ENCODE peak calls at places on chromosomes 5 and 9, in four cellular contexts. V is A549; I is heart right ventricle; Q is effector memory CD4-positive, alpha-beta T cell. G is an unnamed sample.

GRCh38 chr9:655875-656274 is 185.6 kb upstream of the DMRT1 start:
- DNase-seq in V (no peak), I (peak; percentile 93), Q (no peak), G (no peak)

GRCh38 chr9:124399323-124399962 is 15.8 kb downstream of the PSMB7 start:
- DNase-seq in V (no peak), I (peak; percentile 33), Q (no peak), G (no peak)

GRCh38 chr9:519579-519978 is 304.9 kb downstream of the DOCK8 start:
- DNase-seq in V (no peak), I (no peak), Q (no peak), G (no peak)

GRCh38 chr5:74503-75109 is 17.4 kb upstream of the PLEKHG4B start:
- DNase-seq in V (no peak), I (no peak), Q (no peak), G (no peak)

GRCh38 chr9:81562221-81563019 is 126.9 kb downstream of the TLE1 start:
- DNase-seq in V (peak; percentile 51), I (peak; percentile 63), Q (no peak), G (no peak)

GRCh38 chr5:32843532-32843895 is 132.4 kb downstream of the NPR3 start:
- DNase-seq in V (no peak), I (no peak), Q (no peak), G (no peak)

GRCh38 chr5:138713247-138713646 is 40.0 kb upstream of the CTNNA1 start:
- DNase-seq in V (no peak), I (no peak), Q (no peak), G (no peak)

GRCh38 chr5:126178521-126178920 is 244.7 kb upstream of the GRAMD2B start:
- DNase-seq in V (no peak), I (peak; percentile 42), Q (no peak), G (no peak)

GRCh38 chr5:41877408-41877807 is 7.2 kb upstream of the OXCT1 start:
- DNase-seq in V (no peak), I (no peak), Q (no peak), G (no peak)

GRCh38 chr5:166957763-166958162 is 1333.7 kb upstream of the WWC1 start:
- DNase-seq in V (no peak), I (no peak), Q (no peak), G (no peak)

GRCh38 chr5:149224282-149224681 is 47.4 kb upstream of the AFAP1L1 start:
- DNase-seq in V (no peak), I (peak; percentile 71), Q (no peak), G (no peak)

GRCh38 chr5:172187118-172188032 is 649 bp downstream of the STK10 start:
- DNase-seq in V (peak; percentile 58), I (peak; percentile 70), Q (peak; percentile 72), G (peak; percentile 53)

GRCh38 chr5:111389390-111390082 is 122.8 kb downstream of the STARD4 start:
- DNase-seq in V (peak; percentile 2), I (no peak), Q (no peak), G (no peak)

GRCh38 chr5:96807099-96807654 is 568 bp downstream of the ERAP1 start:
- DNase-seq in V (peak; percentile 70), I (peak; percentile 82), Q (no peak), G (no peak)

GRCh38 chr9:71446081-71446480 is 322.2 kb downstream of the CEMIP2 start:
- DNase-seq in V (no peak), I (no peak), Q (no peak), G (no peak)

GRCh38 chr9:36717276-36717675 is 144.6 kb downstream of the MELK start:
- DNase-seq in V (no peak), I (no peak), Q (no peak), G (no peak)

GRCh38 chr9:114953917-114954316 is 23.5 kb upstream of the TNFSF8 start:
- DNase-seq in V (peak; percentile 40), I (peak; percentile 40), Q (no peak), G (no peak)

GRCh38 chr5:89211836-89212235 is 328.9 kb upstream of the MEF2C start:
- DNase-seq in V (no peak), I (no peak), Q (no peak), G (no peak)

GRCh38 chr5:100840364-100840763 is 62.7 kb downstream of the ST8SIA4 start:
- DNase-seq in V (peak; percentile 55), I (no peak), Q (no peak), G (no peak)

GRCh38 chr9:89477811-89478583 is 19.9 kb downstream of the SEMA4D start:
- DNase-seq in V (no peak), I (peak; percentile 51), Q (peak; percentile 44), G (peak; percentile 75)

GRCh38 chr9:129506892-129507291 is 114.0 kb downstream of the C9orf50 start:
- DNase-seq in V (peak; percentile 50), I (no peak), Q (no peak), G (no peak)

GRCh38 chr5:31854625-31855526 is 215.9 kb downstream of the PDZD2 start:
- DNase-seq in V (peak; percentile 20), I (peak; percentile 65), Q (no peak), G (peak; percentile 47)

DNA sequence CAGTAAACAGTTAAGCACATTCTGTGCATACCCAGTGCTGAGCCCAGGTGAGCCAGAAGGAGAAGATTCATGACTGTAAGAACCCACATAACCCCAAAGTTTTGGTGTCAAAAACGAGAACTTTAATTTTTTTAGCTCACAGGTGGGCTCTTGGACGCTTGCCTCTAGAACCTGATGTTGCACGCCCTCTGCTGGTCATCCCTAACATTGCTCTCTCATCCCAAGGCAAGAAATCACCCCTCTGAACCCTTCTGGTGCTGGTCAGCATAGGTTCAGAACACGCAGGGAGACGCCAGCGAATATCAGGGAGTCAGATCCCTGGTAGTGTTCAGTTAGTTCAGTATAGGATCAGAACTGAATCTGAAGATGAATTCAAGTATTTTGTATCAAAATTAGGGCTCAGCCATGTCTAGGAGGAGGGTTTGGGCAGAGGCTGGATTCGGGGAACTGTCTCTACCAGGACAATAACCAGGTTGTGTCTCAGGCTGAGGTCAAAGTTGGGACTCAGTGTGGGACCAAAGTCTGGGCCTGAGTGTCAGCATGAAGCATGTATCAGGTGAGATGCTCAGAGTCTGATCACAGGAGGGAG is 4.1 kb upstream of the DNAJB5 start:
- DNase-seq in V (peak; percentile 77), I (no peak), Q (no peak), G (peak; percentile 26)
- H3K27ac ChIP-seq in V (no peak overlapping the region), I (no peak overlapping the region), Q (no peak overlapping the region), G (no peak overlapping the region)

GRCh38 chr5:17992296-17992695 is 358.0 kb downstream of the TAF11L14 start:
- DNase-seq in V (no peak), I (no peak), Q (no peak), G (no peak)
- H3K9me3 ChIP-seq in V (no peaks in the 10 kb centered on the region), I (no peaks in the 10 kb centered on the region), Q (no peaks in the 10 kb centered on the region), G (no peaks in the 10 kb centered on the region)

GRCh38 chr5:37840036-37840909 is at the start of gene GDNF:
- DNase-seq in V (peak; percentile 46), I (no peak), Q (no peak), G (no peak)
- H3K27ac ChIP-seq in V (peak within 1 kb of the TSS; percentile 72), I (peak within 1 kb of the TSS; percentile 62), Q (no peak within 1 kb of the TSS), G (no peak within 1 kb of the TSS)

DNA sequence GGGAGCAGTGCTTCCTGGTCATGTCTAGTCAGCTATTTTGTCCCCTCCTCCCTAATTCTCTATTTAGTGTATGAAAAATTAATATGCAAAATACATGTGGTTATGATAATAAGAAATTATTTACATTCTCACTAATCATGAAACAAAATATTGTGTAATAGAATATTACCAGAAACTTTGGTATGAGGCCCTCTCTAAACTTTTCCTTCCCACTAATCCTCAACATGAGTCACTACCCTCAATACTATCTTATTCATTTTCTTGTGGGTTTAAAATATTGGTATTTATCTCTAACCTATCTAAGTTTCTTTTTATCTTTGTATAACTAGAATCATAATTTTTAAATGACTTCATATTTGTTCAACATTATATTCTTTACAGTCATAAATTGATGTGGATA is 545.9 kb upstream of the PTPRD start:
- DNase-seq in V (no peak), I (no peak), Q (no peak), G (no peak)
- H3K9me3 ChIP-seq in V (peaks cover 2% of the 10 kb centered on the region), I (no peaks in the 10 kb centered on the region), Q (no peaks in the 10 kb centered on the region), G (no peaks in the 10 kb centered on the region)

DNA sequence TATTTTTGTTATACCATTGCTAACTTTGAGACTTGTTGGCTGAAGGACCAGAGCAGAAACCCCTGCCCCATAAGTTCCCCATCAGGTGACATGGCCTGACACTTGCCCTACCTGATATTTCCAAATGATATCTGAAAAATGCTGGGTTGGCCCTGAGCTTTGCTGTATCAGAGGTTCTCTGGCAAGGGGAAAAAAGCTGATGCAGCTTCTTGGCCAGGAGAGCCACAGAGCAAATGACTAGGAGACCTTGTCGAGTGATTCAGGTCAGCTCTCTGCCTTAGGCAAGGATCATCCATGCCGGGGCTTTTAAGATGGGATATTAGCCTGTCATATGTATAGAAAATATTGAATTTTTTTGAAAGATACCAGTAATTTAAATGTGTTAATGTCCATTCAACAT is 2.9 kb upstream of the MEGF9 start:
- DNase-seq in V (no peak), I (no peak), Q (no peak), G (no peak)
- H3K27ac ChIP-seq in V (no peak overlapping the region), I (no peak overlapping the region), Q (no peak overlapping the region), G (no peak overlapping the region)

DNA sequence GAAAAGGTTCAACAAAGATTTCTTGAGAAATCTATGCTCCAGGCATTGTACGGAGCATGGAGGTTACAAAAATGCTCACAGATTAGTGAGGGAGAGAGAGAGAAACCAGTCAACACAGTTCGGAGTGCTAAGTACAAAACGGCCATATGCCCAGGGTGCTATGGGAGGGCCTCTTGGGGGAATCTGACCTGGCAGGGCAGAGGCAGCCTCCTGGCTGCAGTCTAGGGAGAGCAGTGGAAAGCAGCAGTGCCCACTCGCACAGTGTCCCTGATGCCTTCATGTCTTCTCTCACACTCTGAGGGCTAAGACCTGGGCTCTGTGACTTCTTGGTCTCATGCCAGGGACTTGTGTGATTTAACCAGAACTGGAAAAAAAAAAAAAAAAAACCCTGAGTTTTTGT is 29.8 kb upstream of the SMC5 start:
- DNase-seq in V (no peak), I (peak; percentile 24), Q (no peak), G (no peak)
- H3K9me3 ChIP-seq in V (no peaks in the 10 kb centered on the region), I (no peaks in the 10 kb centered on the region), Q (no peaks in the 10 kb centered on the region), G (no peaks in the 10 kb centered on the region)

DNA sequence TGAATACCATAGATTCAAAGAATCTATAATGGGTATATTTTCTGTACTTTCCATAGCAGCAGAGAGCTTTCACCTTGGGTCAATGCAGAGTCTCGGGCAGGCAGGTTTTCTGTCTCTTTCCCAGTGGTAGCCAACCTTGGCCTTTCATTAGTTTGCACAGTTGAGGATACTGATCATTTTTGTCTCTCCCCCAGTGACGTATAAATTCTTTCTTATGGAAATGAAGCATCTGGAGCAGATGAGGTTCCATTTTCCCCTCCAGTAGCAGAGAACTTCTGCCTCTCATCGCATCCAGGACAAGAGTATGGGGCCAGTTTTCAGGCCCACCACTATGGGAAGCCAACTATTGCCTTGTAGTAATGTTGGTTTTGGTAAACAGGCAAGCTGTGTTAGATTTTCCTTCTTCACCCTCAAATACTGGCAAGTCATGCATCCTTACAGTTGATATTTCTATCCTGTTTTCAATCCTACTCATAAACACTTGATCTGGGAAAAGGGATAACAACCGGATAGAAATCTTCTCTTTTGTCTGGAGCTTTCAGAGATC is 845.2 kb upstream of the CDH18 start:
- DNase-seq in V (no peak), I (no peak), Q (no peak), G (no peak)
- H3K27ac ChIP-seq in V (no peak overlapping the region), I (no peak overlapping the region), Q (no peak overlapping the region), G (no peak overlapping the region)

GRCh38 chr5:157444224-157444623 is 15.8 kb upstream of the NIPAL4 start:
- DNase-seq in V (no peak), I (no peak), Q (no peak), G (no peak)
- H3K9me3 ChIP-seq in V (no peaks in the 10 kb centered on the region), I (no peaks in the 10 kb centered on the region), Q (no peaks in the 10 kb centered on the region), G (no peaks in the 10 kb centered on the region)

GRCh38 chr5:115369430-115370144 is 73.1 kb upstream of the CCDC112 start:
- DNase-seq in V (no peak), I (no peak), Q (no peak), G (no peak)
- H3K27ac ChIP-seq in V (no peak overlapping the region), I (no peak overlapping the region), Q (no peak overlapping the region), G (no peak overlapping the region)

GRCh38 chr5:131763968-131764367 is 32.8 kb downstream of the FNIP1 start:
- DNase-seq in V (no peak), I (no peak), Q (no peak), G (no peak)
- H3K9me3 ChIP-seq in V (peaks cover 2% of the 10 kb centered on the region), I (no peaks in the 10 kb centered on the region), Q (no peaks in the 10 kb centered on the region), G (no peaks in the 10 kb centered on the region)

G was measured in naive thymus-derived CD4-positive, alpha-beta T cell.